ENCODE peak calls at places on chromosomes 16 and 17, in four cellular contexts. B is mesothelial cell of epicardium, J is spleen, P is HFFc6. S is an unnamed sample.

GRCh38 chr16:68374961-68375660 is 64.3 kb downstream of the PRMT7 start:
- DNase-seq in B (no peak), J (no peak), P (no peak), S (no peak)

GRCh38 chr17:50953831-50954601 is 87.9 kb upstream of the TOB1 start:
- DNase-seq in B (no peak), J (no peak), P (no peak), S (no peak)

GRCh38 chr16:81238296-81239011 is at the start of gene BCO1:
- DNase-seq in B (no peak), J (peak), P (peak), S (no peak)

GRCh38 chr17:75011788-75012319 is 616 bp upstream of the MRPL58 start:
- DNase-seq in B (no peak), J (no peak), P (peak), S (no peak)

GRCh38 chr17:62637809-62638208 is 10.3 kb downstream of the MRC2 start:
- DNase-seq in B (no peak), J (no peak), P (no peak), S (no peak)

GRCh38 chr17:59762022-59762825 is 54.8 kb downstream of the VMP1 start:
- DNase-seq in B (no peak), J (no peak), P (peak), S (no peak)

GRCh38 chr16:57945740-57946138 is 25.2 kb downstream of the CNGB1 start:
- DNase-seq in B (no peak), J (no peak), P (no peak), S (no peak)

GRCh38 chr16:72068930-72069329 is 5.9 kb downstream of the HPR start:
- DNase-seq in B (no peak), J (no peak), P (no peak), S (no peak)

GRCh38 chr16:12531937-12532336 is 271.8 kb downstream of the CPPED1 start:
- DNase-seq in B (no peak), J (no peak), P (peak), S (no peak)

GRCh38 chr16:767743-768235 is 7.3 kb downstream of the MSLN start:
- DNase-seq in B (no peak), J (no peak), P (no peak), S (no peak)
- TF ChIP-seq CTCF in B (no peak), J (no peak), P (no peak), S (no peak)

GRCh38 chr16:11473728-11474127 is 113.0 kb downstream of the LITAF start:
- DNase-seq in B (no peak), J (no peak), P (no peak), S (no peak)
- TF ChIP-seq CTCF in B (no peak), J (no peak), P (no peak), S (no peak)

GRCh38 chr17:37212184-37212583 is 163.6 kb upstream of the C17orf78 start:
- DNase-seq in B (no peak), J (no peak), P (peak), S (no peak)
- TF ChIP-seq CTCF in B (no peak), J (no peak), P (peak), S (peak)

GRCh38 chr17:48178327-48178726 is 70.8 kb downstream of the SNX11 start:
- DNase-seq in B (no peak), J (no peak), P (no peak), S (no peak)

GRCh38 chr17:48184721-48185120 is 77.2 kb downstream of the SNX11 start:
- DNase-seq in B (no peak), J (no peak), P (no peak), S (no peak)

GRCh38 chr17:48180842-48181241 is 73.3 kb downstream of the SNX11 start:
- DNase-seq in B (no peak), J (no peak), P (no peak), S (no peak)

GRCh38 chr17:48179071-48179945 is 71.7 kb downstream of the SNX11 start:
- DNase-seq in B (no peak), J (no peak), P (no peak), S (no peak)

GRCh38 chr17:48181653-48182052 is 74.1 kb downstream of the SNX11 start:
- DNase-seq in B (no peak), J (no peak), P (peak), S (no peak)
- TF ChIP-seq CTCF in B (no peak), J (no peak), P (peak), S (peak)

GRCh38 chr16:30972872-30973271 is 12.1 kb upstream of the HSD3B7 start:
- DNase-seq in B (no peak), J (no peak), P (peak), S (no peak)
- TF ChIP-seq CTCF in B (no peak), J (no peak), P (peak), S (peak)

DNA sequence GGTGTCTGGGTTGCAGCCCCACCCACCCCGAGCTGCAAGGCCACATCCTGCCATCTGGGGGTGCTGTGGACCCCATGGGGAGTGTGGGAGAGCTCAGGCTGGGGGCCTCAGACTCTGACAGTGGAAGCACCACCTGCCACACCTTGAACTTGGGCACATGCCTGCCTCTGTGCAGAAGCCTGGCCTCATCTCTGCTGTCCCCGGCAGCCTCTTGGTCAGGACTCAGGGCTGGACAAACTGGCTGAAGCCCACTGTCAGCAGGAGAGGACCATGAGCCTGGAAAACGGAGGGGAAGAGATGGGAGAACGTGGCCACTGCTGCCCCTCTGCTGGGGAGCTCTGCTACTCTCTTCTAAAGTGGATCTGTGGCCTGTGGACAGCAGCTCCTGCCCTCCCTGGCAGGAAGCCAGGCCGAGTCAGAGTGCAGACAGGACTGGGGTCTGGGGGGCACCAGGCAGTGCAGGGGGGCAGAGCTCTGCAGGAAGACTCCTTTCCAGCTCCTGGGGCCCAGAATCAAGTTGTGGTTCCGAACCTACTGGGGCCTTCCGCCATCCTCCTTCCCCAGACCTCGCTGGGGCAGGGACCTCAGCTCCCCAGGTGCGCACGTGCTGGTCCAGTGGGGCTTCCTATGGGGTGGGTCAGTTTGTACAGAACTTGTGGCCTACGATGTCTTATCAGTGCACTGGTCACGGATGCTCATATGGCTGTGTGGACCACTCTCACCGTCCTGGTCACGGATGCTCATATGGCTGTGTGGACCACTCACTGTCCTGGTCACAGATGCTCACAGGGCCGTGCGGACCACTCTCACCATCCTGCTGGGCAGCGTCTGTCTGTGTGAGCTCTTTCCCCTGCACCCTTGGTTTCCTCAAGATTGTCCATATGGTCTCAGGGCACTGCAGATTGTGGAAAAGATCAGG is 207.7 kb downstream of the LAT start:
- DNase-seq in B (no peak), J (peak), P (no peak), S (peak)
- TF ChIP-seq CTCF in B (no peak), J (no peak), P (peak), S (peak)

S was measured in type B pancreatic cell.